ENCODE peak calls at places on chromosomes 1 and 21, in ten cellular contexts. B is uterus, V is GM20000, P is BJ, A is tibial artery, I is AG04450, E is HCT116, D is sigmoid colon, G is RWPE1, W is cardiac muscle cell. H is an unnamed sample.

GRCh38 chr1:72111662-72112061 is 170.7 kb downstream of the NEGR1 start:
- DNase-seq in B (no peak), V (no peak), P (no peak), A (no peak), I (no peak), E (no peak), D (no peak), G (no peak), W (no peak), H (no peak)

GRCh38 chr1:220726634-220727033 is 21.5 kb upstream of the MTARC2 start:
- DNase-seq in B (no peak), V (no peak), P (no peak), A (no peak), I (no peak), E (no peak), D (no peak), G (no peak), W (no peak), H (no peak)

GRCh38 chr1:38258085-38258484 is 211.5 kb upstream of the POU3F1 start:
- DNase-seq in B (no peak), V (no peak), P (no peak), A (no peak), I (no peak), E (no peak), D (no peak), G (no peak), W (no peak), H (no peak)

GRCh38 chr1:213416461-213417224 is 365.6 kb downstream of the RPS6KC1 start:
- DNase-seq in B (no peak), V (no peak), P (no peak), A (no peak), I (no peak), E (no peak), D (no peak), G (no peak), W (no peak), H (no peak)

GRCh38 chr21:41258617-41259016 is 58.0 kb upstream of the FAM3B start:
- DNase-seq in B (no peak), V (no peak), P (no peak), A (no peak), I (peak; percentile 42), E (no peak), D (no peak), G (peak; percentile 28), W (no peak), H (no peak)

GRCh38 chr21:33360281-33360680 is 35.5 kb downstream of the IFNAR1 start:
- DNase-seq in B (peak; percentile 43), V (no peak), P (no peak), A (no peak), I (no peak), E (no peak), D (no peak), G (no peak), W (peak; percentile 71), H (no peak)

GRCh38 chr1:61093525-61094137 is 11.3 kb downstream of the NFIA start:
- DNase-seq in B (no peak), V (no peak), P (no peak), A (no peak), I (no peak), E (no peak), D (no peak), G (no peak), W (peak; percentile 49), H (no peak)

GRCh38 chr1:192516776-192517297 is 58.7 kb upstream of the RGS1 start:
- DNase-seq in B (no peak), V (peak; percentile 73), P (no peak), A (no peak), I (no peak), E (no peak), D (no peak), G (no peak), W (no peak), H (no peak)

GRCh38 chr1:182905321-182905720 is 47.6 kb downstream of the SHCBP1L start:
- DNase-seq in B (no peak), V (no peak), P (no peak), A (no peak), I (no peak), E (no peak), D (no peak), G (no peak), W (no peak), H (no peak)

GRCh38 chr1:182909578-182909977 is 43.4 kb downstream of the SHCBP1L start:
- DNase-seq in B (no peak), V (no peak), P (no peak), A (no peak), I (no peak), E (no peak), D (no peak), G (no peak), W (no peak), H (no peak)

GRCh38 chr1:182913401-182913800 is 39.6 kb downstream of the SHCBP1L start:
- DNase-seq in B (no peak), V (no peak), P (no peak), A (no peak), I (no peak), E (no peak), D (no peak), G (no peak), W (no peak), H (no peak)

DNA sequence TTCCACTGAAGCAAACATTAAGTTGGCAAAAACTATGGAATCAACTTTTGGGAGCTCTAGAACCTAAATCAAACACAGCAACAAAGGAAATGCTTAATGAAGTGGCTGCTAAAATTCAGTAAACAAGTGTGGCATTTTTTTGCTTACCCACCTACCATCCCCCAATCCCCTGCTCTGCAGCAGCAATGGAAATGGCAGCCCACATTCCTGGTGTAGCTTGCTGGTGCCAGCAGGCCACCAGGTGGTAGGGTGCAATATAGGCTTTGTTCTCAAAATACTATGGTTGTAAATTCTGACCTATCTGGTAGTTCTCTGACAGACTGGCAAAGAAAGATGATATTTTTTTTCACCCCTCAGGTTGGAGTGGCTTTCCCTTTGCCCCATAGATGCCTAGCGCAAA is 42.8 kb downstream of the SHCBP1L start:
- DNase-seq in B (no peak), V (no peak), P (no peak), A (no peak), I (no peak), E (peak; percentile 6), D (no peak), G (no peak), W (no peak), H (no peak)
- TF ChIP-seq CTCF in B (no peak), V (no peak), P (no peak), A (no peak), I (no peak), E (peak; percentile 16), D (no peak), G (no peak), W (no peak), H (no peak)

GRCh38 chr1:84402060-84402459 is 3.8 kb downstream of the DNASE2B start:
- DNase-seq in B (no peak), V (no peak), P (no peak), A (no peak), I (no peak), E (no peak), D (no peak), G (peak; percentile 54), W (no peak), H (no peak)

GRCh38 chr1:84403362-84403761 is 5.1 kb downstream of the DNASE2B start:
- DNase-seq in B (no peak), V (no peak), P (no peak), A (no peak), I (no peak), E (no peak), D (no peak), G (no peak), W (no peak), H (no peak)

GRCh38 chr1:84401156-84401555 is 2.9 kb downstream of the DNASE2B start:
- DNase-seq in B (no peak), V (no peak), P (no peak), A (no peak), I (no peak), E (no peak), D (no peak), G (no peak), W (no peak), H (no peak)

GRCh38 chr1:84406209-84406917 is 8.1 kb downstream of the DNASE2B start:
- DNase-seq in B (no peak), V (no peak), P (no peak), A (no peak), I (no peak), E (peak; percentile 53), D (no peak), G (peak; percentile 58), W (peak; percentile 41), H (no peak)

GRCh38 chr1:84402501-84402900 is 4.2 kb downstream of the DNASE2B start:
- DNase-seq in B (no peak), V (no peak), P (no peak), A (no peak), I (no peak), E (no peak), D (no peak), G (no peak), W (no peak), H (no peak)
- TF ChIP-seq CTCF in B (no peak), V (no peak), P (no peak), A (no peak), I (no peak), E (no peak), D (no peak), G (no peak), W (no peak), H (no peak)

GRCh38 chr1:1421147-1421906 is at the start of gene ANKRD65:
- DNase-seq in B (no peak), V (peak; percentile 21), P (no peak), A (no peak), I (no peak), E (no peak), D (no peak), G (peak; percentile 64), W (no peak), H (no peak)

GRCh38 chr1:1418464-1419362 is 2.4 kb downstream of the ANKRD65 start:
- DNase-seq in B (no peak), V (no peak), P (no peak), A (no peak), I (no peak), E (no peak), D (no peak), G (no peak), W (no peak), H (no peak)

GRCh38 chr1:1420654-1421134 is 382 bp downstream of the ANKRD65 start:
- DNase-seq in B (no peak), V (peak; percentile 25), P (no peak), A (no peak), I (no peak), E (no peak), D (no peak), G (no peak), W (no peak), H (no peak)

GRCh38 chr1:1419363-1419811 is 1.7 kb downstream of the ANKRD65 start:
- DNase-seq in B (no peak), V (no peak), P (no peak), A (no peak), I (no peak), E (no peak), D (no peak), G (no peak), W (no peak), H (no peak)

DNA sequence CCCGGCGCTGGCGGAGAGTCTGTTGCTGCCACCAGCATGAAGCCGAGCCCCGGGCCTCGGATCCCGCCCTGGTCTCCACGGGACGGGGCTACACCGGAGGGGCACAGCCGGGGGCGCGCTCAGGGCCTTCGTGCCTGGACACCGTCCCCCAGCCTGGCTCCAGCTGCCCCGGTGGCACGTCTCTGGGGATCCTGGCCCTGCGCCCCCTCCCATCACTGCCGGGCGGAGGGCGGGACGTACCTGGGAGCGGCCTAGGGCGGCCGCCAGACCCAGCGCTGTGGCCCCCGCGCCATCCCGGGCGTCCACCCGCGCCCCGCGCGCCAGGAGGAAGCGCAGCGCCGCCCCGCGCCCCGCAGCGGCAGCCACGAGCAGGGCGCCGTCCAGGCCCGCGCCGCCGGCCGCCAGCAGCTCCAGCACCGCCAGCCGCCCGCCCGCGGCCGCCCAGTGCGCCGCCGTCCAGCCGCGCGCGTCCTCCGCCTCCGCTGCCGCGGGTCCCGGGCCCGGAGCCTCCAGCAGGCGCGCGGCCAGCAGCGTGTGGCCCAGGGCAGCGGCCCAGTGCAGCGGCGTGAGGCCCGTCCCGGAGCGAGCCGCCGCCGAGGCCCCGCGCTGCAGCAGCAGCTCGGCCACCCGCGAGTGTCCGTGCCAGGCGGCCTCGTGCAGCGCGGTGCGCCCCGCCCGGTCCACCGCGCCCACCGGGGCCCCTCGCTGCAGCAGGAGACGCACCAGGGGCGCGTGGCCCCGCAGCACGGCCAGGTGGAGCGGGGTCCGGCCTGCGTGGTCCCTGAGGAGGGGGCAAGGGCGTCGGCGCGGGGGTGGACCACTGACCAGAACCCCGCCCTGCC is 1.0 kb downstream of the ANKRD65 start:
- DNase-seq in B (no peak), V (peak; percentile 69), P (no peak), A (no peak), I (no peak), E (no peak), D (no peak), G (no peak), W (peak; percentile 39), H (no peak)
- TF ChIP-seq CTCF in B (peak; percentile 35), V (no peak), P (no peak), A (no peak), I (no peak), E (no peak), D (no peak), G (peak; percentile 10), W (no peak), H (no peak)

GRCh38 chr1:229062135-229062534 is 208.8 kb upstream of the RAB4A start:
- DNase-seq in B (no peak), V (no peak), P (no peak), A (no peak), I (no peak), E (no peak), D (peak; percentile 76), G (no peak), W (no peak), H (no peak)

GRCh38 chr1:229060140-229060539 is 210.8 kb upstream of the RAB4A start:
- DNase-seq in B (no peak), V (no peak), P (no peak), A (no peak), I (no peak), E (no peak), D (no peak), G (no peak), W (peak; percentile 27), H (no peak)

GRCh38 chr1:229064320-229064908 is 206.5 kb upstream of the RAB4A start:
- DNase-seq in B (no peak), V (no peak), P (no peak), A (no peak), I (no peak), E (peak; percentile 60), D (no peak), G (peak; percentile 15), W (no peak), H (no peak)

GRCh38 chr1:229065613-229066012 is 205.3 kb upstream of the RAB4A start:
- DNase-seq in B (no peak), V (no peak), P (no peak), A (no peak), I (no peak), E (no peak), D (no peak), G (no peak), W (no peak), H (no peak)

DNA sequence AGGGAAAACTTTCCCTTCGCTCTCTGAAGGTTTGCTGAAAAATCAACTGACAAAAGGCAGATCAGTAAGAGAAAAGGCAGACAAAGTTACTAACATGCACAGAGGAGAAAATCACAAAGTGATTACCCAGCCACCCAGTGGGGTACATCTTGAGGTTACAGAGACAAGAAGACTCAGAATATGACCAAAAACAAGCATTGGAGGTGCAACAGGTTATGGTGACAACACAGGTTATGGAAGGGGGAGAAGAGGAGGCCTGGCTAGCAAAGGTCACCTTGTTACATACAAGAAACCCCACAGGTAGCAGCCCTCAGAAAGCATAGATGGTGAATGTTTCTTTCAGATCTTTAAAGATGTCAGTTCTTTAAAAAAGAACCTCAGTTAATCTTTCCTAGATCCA is 207.8 kb upstream of the RAB4A start:
- DNase-seq in B (no peak), V (no peak), P (no peak), A (no peak), I (no peak), E (no peak), D (no peak), G (no peak), W (no peak), H (no peak)
- TF ChIP-seq CTCF in B (no peak), V (no peak), P (no peak), A (no peak), I (no peak), E (no peak), D (no peak), G (no peak), W (no peak), H (no peak)

H was measured in AG09319.